ENCODE peak calls at places on chromosomes 13 and 19, in nine cellular contexts. W is CD4-positive, alpha-beta memory T cell; Z is DND-41; F is IMR-90; S is pancreas; M is breast epithelium; N is thyroid gland; R is GM23248; G is mesenchymal stem cell. A is an unnamed sample.
A peak's percentile ranks its signal among the peaks of the same experiment; 100 is the strongest.

GRCh38 chr13:25046985-25047660 is 48.8 kb upstream of the PABPC3 start:
- DNase-seq in W (no peak), Z (no peak), F (peak; percentile 18), S (no peak), M (no peak), N (peak; percentile 7), R (peak; percentile 67), G (peak; percentile 33), A (no peak)

GRCh38 chr19:37914908-37915307 is 7.9 kb downstream of the SIPA1L3 start:
- DNase-seq in W (no peak), Z (no peak), F (no peak), S (no peak), M (no peak), N (no peak), R (no peak), G (no peak), A (no peak)

GRCh38 chr13:107348471-107348870 is 780.5 kb upstream of the ARGLU1 start:
- DNase-seq in W (no peak), Z (no peak), F (peak; percentile 60), S (no peak), M (no peak), N (no peak), R (peak; percentile 57), G (peak; percentile 71), A (no peak)

GRCh38 chr13:29369060-29369743 is 226.3 kb downstream of the SLC7A1 start:
- DNase-seq in W (peak; percentile 29), Z (peak; percentile 42), F (peak; percentile 34), S (no peak), M (no peak), N (peak; percentile 42), R (peak; percentile 69), G (peak; percentile 48), A (peak; percentile 11)

GRCh38 chr19:28685802-28686201 is 527.1 kb downstream of the UQCRFS1 start:
- DNase-seq in W (no peak), Z (no peak), F (no peak), S (no peak), M (no peak), N (no peak), R (no peak), G (no peak), A (no peak)

GRCh38 chr13:109626386-109627171 is 159.8 kb downstream of the IRS2 start:
- DNase-seq in W (no peak), Z (no peak), F (no peak), S (no peak), M (no peak), N (no peak), R (no peak), G (no peak), A (no peak)

GRCh38 chr19:53461866-53462265 is 5.7 kb upstream of the ZNF813 start:
- DNase-seq in W (no peak), Z (no peak), F (peak; percentile 3), S (no peak), M (no peak), N (no peak), R (no peak), G (no peak), A (no peak)

GRCh38 chr19:17475541-17476115 is 5.3 kb downstream of the SLC27A1 start:
- DNase-seq in W (no peak), Z (no peak), F (peak; percentile 61), S (peak; percentile 65), M (peak; percentile 67), N (peak; percentile 52), R (peak; percentile 70), G (peak; percentile 12), A (no peak)

GRCh38 chr19:35093430-35093829 is 22.2 kb upstream of the FXYD3 start:
- DNase-seq in W (no peak), Z (no peak), F (no peak), S (no peak), M (no peak), N (no peak), R (no peak), G (no peak), A (no peak)

GRCh38 chr19:48419158-48419920 is 25.9 kb downstream of the GRIN2D start:
- DNase-seq in W (peak; percentile 74), Z (peak; percentile 67), F (peak; percentile 42), S (no peak), M (no peak), N (peak; percentile 61), R (peak; percentile 67), G (peak; percentile 45), A (peak; percentile 79)

GRCh38 chr19:14536926-14537692 is 7.7 kb downstream of the TECR start:
- DNase-seq in W (peak; percentile 46), Z (peak; percentile 77), F (no peak), S (peak; percentile 88), M (peak; percentile 78), N (peak; percentile 87), R (peak; percentile 50), G (peak; percentile 62), A (peak; percentile 77)

GRCh38 chr19:54366811-54367210 is 2.1 kb upstream of the LAIR1 start:
- DNase-seq in W (no peak), Z (peak; percentile 27), F (no peak), S (no peak), M (no peak), N (no peak), R (no peak), G (no peak), A (no peak)

GRCh38 chr19:17001603-17002183 is 24.9 kb downstream of the CPAMD8 start:
- DNase-seq in W (peak; percentile 96), Z (peak; percentile 73), F (no peak), S (no peak), M (no peak), N (peak; percentile 6), R (no peak), G (no peak), A (no peak)

GRCh38 chr13:113275387-113275786 is 21.7 kb upstream of the LAMP1 start:
- DNase-seq in W (peak; percentile 32), Z (peak; percentile 34), F (peak; percentile 75), S (no peak), M (no peak), N (peak; percentile 48), R (peak; percentile 81), G (peak; percentile 75), A (peak; percentile 71)

GRCh38 chr13:36344173-36344572 is 2.0 kb downstream of the SPART start:
- DNase-seq in W (no peak), Z (no peak), F (peak; percentile 70), S (no peak), M (no peak), N (no peak), R (peak; percentile 65), G (peak; percentile 89), A (peak; percentile 86)

GRCh38 chr19:48695743-48696352 is at the start of gene FUT2:
- DNase-seq in W (no peak), Z (no peak), F (no peak), S (peak; percentile 88), M (no peak), N (no peak), R (no peak), G (no peak), A (no peak)

GRCh38 chr19:19488041-19488874 is 27.1 kb downstream of the TSSK6 start:
- DNase-seq in W (no peak), Z (no peak), F (no peak), S (no peak), M (no peak), N (no peak), R (peak; percentile 16), G (no peak), A (no peak)
- H3K4me3 ChIP-seq in W (peak overlapping the region; percentile 9), Z (no peak overlapping the region), F (no peak overlapping the region), S (no peak overlapping the region), M (no peak overlapping the region), N (no peak overlapping the region), R (peak overlapping the region; percentile 59), G (peak overlapping the region; percentile 62), A (no peak overlapping the region)

DNA sequence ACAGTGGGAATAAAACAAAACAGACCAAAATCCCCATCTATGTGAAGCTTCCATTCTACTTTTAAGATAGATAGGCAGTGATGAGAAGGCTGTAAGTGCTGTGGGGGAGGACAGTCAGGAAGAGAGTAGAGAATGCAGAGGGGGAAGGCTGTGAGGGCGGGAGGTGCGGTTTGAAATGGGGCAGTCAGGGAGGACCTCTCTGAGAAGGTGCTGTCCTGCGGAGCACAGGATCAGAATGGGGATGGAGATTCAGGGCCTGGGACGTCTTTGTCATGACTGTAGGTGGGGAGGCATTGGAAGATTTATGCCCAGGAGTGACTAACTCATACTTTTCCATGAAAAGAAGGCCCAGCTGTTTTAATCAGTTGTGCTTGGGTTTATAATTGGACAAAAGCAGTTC is 3.9 kb upstream of the GPR183 start:
- DNase-seq in W (no peak), Z (no peak), F (peak; percentile 49), S (no peak), M (no peak), N (no peak), R (peak; percentile 61), G (peak; percentile 65), A (no peak)
- H3K4me1 ChIP-seq in W (peaks cover 86% of the 10 kb centered on the region), Z (no peaks in the 10 kb centered on the region), F (peaks cover 22% of the 10 kb centered on the region), S (no peaks in the 10 kb centered on the region), M (no peaks in the 10 kb centered on the region), N (peaks cover 36% of the 10 kb centered on the region), R (peaks cover 75% of the 10 kb centered on the region), G (peaks cover 12% of the 10 kb centered on the region), A (peaks cover 10% of the 10 kb centered on the region)

DNA sequence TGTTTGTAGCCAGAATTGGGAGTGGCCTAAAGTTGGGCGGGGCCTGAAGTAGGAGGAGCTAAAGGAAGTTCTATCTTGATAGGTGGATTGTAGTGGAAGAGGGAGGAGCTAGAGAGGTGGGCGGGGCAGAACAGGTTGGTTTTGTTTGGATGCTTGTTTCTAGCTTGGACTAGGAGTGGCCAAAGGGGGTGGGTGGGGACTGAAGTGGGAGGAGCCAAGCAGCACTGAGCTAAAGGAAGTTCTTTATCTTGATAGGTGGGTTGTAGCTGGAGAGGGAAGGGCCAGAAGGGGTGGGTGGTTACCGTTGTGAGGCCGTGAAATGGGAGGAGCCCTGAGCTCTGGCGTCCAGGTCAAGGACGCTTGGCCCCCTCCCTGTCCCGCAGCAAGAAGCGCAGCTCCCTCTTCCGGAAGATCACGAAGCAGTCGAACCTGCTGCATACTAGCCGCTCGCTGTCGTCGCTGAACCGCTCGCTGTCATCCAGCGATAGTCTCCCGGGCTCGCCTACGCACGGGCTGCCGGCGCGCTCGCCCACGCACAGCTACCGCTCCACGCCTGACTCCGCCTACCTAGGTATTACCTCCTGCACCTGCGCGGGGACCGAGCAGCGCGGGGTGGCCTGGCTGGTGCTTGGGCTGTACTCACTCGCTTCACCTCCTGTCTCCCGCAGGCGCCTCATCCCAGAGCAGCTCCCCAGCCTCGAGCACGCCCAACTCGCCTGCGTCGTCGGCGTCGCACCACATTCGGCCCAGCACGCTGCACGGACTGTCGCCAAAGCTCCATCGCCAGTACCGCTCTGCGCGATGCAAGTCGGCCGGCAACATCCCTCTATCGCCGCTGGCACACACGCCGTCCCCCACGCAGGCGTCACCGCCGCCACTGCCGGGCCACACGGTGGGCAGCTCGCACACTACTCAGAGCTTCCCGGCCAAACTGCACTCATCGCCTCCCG is 8.0 kb downstream of the DNASE2 start:
- DNase-seq in W (peak; percentile 60), Z (peak; percentile 71), F (peak; percentile 37), S (peak; percentile 66), M (no peak), N (peak; percentile 60), R (peak; percentile 57), G (peak; percentile 26), A (no peak)
- H3K4me3 ChIP-seq in W (no peak overlapping the region), Z (no peak overlapping the region), F (peak overlapping the region; percentile 1), S (no peak overlapping the region), M (peak overlapping the region; percentile 49), N (no peak overlapping the region), R (no peak overlapping the region), G (no peak overlapping the region), A (no peak overlapping the region)

GRCh38 chr13:71866173-71867091 is 572 bp downstream of the DACH1 start:
- DNase-seq in W (no peak), Z (peak; percentile 26), F (no peak), S (peak; percentile 24), M (peak; percentile 51), N (peak; percentile 34), R (peak; percentile 24), G (peak; percentile 56), A (peak; percentile 51)
- H3K4me1 ChIP-seq in W (no peaks in the 10 kb centered on the region), Z (peaks cover 16% of the 10 kb centered on the region), F (no peaks in the 10 kb centered on the region), S (no peaks in the 10 kb centered on the region), M (no peaks in the 10 kb centered on the region), N (peaks cover 4% of the 10 kb centered on the region), R (no peaks in the 10 kb centered on the region), G (peaks cover 22% of the 10 kb centered on the region), A (peaks cover 44% of the 10 kb centered on the region)